ENCODE peak calls at places on chromosomes 7 and 10, in eight cellular contexts. O is neural progenitor cell; B is GM23248; Z is GM06990; A is heart left ventricle; R is CD8-positive, alpha-beta T cell; P is K562; Y is stomach. N is an unnamed sample. For H3K36me3 and H3K27me3, the result is how much of the 10 kb centered on the place peaks cover.

GRCh38 chr10:6199131-6199733 is 3.5 kb upstream of the PFKFB3 start:
- DNase-seq in O (no peak), B (no peak), Z (no peak), A (no peak), R (no peak), P (no peak), Y (peak), N (no peak)

GRCh38 chr7:118949031-118949430 is 724.5 kb downstream of the ANKRD7 start:
- DNase-seq in O (no peak), B (no peak), Z (no peak), A (no peak), R (no peak), P (no peak), Y (no peak), N (no peak)

GRCh38 chr10:31070691-31071090 is 39.0 kb upstream of the ZNF438 start:
- DNase-seq in O (no peak), B (no peak), Z (no peak), A (no peak), R (no peak), P (no peak), Y (no peak), N (no peak)

GRCh38 chr10:55989188-55989587 is 371.9 kb downstream of the ZWINT start:
- DNase-seq in O (no peak), B (no peak), Z (no peak), A (no peak), R (no peak), P (no peak), Y (no peak), N (no peak)

GRCh38 chr10:10078476-10078875 is 939.2 kb upstream of the CELF2 start:
- DNase-seq in O (no peak), B (no peak), Z (no peak), A (no peak), R (no peak), P (no peak), Y (no peak), N (no peak)

GRCh38 chr10:20254078-20254477 is 437.8 kb downstream of the PLXDC2 start:
- DNase-seq in O (no peak), B (no peak), Z (no peak), A (no peak), R (no peak), P (no peak), Y (no peak), N (no peak)

GRCh38 chr7:41323811-41324210 is 379.1 kb downstream of the INHBA start:
- DNase-seq in O (no peak), B (no peak), Z (no peak), A (no peak), R (no peak), P (no peak), Y (no peak), N (no peak)

GRCh38 chr7:15757041-15757995 is 70.8 kb upstream of the MEOX2 start:
- DNase-seq in O (no peak), B (peak), Z (no peak), A (no peak), R (no peak), P (no peak), Y (no peak), N (no peak)

GRCh38 chr7:130154501-130155317 is 50.5 kb downstream of the TMEM209 start:
- DNase-seq in O (peak), B (no peak), Z (no peak), A (no peak), R (no peak), P (peak), Y (peak), N (peak)

GRCh38 chr7:5692112-5692844 is 89.2 kb downstream of the RNF216 start:
- DNase-seq in O (no peak), B (peak), Z (no peak), A (peak), R (no peak), P (no peak), Y (peak), N (peak)

GRCh38 chr10:60155945-60156683 is 233.6 kb downstream of the ANK3 start:
- DNase-seq in O (no peak), B (no peak), Z (no peak), A (peak), R (no peak), P (no peak), Y (no peak), N (no peak)

GRCh38 chr7:151864561-151864960 is 12.4 kb downstream of the PRKAG2 start:
- DNase-seq in O (no peak), B (no peak), Z (no peak), A (no peak), R (no peak), P (no peak), Y (no peak), N (no peak)

GRCh38 chr10:43043773-43044394 is 33.0 kb upstream of the RET start:
- DNase-seq in O (no peak), B (no peak), Z (no peak), A (no peak), R (no peak), P (no peak), Y (no peak), N (no peak)

GRCh38 chr7:108145401-108145800 is 15.2 kb upstream of the LAMB4 start:
- DNase-seq in O (peak), B (no peak), Z (no peak), A (no peak), R (no peak), P (no peak), Y (no peak), N (no peak)

GRCh38 chr10:125037145-125037544 is 95.2 kb downstream of the ZRANB1 start:
- DNase-seq in O (no peak), B (peak), Z (no peak), A (no peak), R (no peak), P (no peak), Y (no peak), N (no peak)
- H3K36me3 ChIP-seq in O (under half), B (under half), Z (under half), A (under half), R (under half), P (under half), Y (under half), N (under half)

GRCh38 chr7:27203964-27204594 is 4.2 kb upstream of the HOXA13 start:
- DNase-seq in O (no peak), B (no peak), Z (no peak), A (no peak), R (no peak), P (no peak), Y (no peak), N (no peak)

GRCh38 chr7:27202741-27203134 is 2.8 kb upstream of the HOXA13 start:
- DNase-seq in O (no peak), B (no peak), Z (no peak), A (no peak), R (no peak), P (no peak), Y (no peak), N (no peak)

GRCh38 chr7:27205325-27206280 is 5.7 kb upstream of the HOXA13 start:
- DNase-seq in O (peak), B (peak), Z (no peak), A (no peak), R (no peak), P (no peak), Y (no peak), N (no peak)

GRCh38 chr7:27203378-27203953 is 3.6 kb upstream of the HOXA13 start:
- DNase-seq in O (no peak), B (no peak), Z (no peak), A (no peak), R (no peak), P (no peak), Y (no peak), N (no peak)

DNA sequence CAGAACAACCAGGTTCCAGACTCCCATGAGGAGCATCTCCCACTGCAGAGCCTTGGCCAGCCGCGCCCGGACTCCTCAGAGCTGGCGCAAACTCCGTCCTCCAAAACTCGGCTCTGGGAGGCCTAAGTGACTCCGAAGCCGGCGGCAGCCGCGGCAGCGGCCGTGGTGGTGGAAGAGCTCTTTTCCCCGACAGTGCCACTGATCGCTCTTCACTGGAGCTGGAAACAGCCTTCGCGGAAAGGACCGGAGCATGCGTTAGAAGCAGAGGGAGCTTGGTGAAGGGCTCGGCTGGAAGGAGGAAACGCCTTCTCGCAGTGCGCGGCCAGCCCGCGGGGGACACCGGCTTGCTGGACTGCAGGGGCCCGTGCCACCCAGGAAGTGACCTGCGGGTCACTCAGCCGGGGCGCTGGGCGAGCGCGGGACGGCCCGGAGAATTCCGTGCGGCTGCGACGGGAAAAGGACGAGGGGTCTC is 5.0 kb upstream of the HOXA13 start:
- DNase-seq in O (peak), B (peak), Z (no peak), A (no peak), R (no peak), P (no peak), Y (no peak), N (no peak)
- H3K27me3 ChIP-seq in O (half or more), B (under half), Z (under half), A (half or more), R (half or more), P (under half), Y (half or more), N (half or more)

GRCh38 chr10:484441-484924 is 205.0 kb downstream of the DIP2C start:
- DNase-seq in O (peak), B (peak), Z (no peak), A (no peak), R (peak), P (no peak), Y (peak), N (no peak)
- H3K4me3 ChIP-seq in O (no peak), B (peak), Z (peak), A (no peak), R (peak), P (no peak), Y (peak), N (no peak)

DNA sequence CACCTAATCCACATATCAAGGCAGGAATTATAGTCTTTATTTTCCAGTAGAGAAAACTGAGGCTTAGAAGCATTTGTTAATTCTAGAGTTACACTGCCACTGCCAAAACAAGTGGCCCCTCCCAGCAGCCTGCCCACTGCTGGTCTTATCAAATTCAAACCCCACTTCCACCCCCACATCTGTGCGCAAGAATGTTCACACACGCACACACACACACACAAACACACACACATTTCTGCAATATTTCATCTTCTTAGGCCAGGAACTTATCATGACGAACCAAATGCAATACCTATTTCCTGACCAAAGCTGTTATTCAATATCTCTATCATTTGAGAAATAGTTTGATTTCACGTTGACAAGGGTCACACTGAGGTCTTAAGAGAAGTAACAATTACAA is 169.0 kb downstream of the TPST1 start:
- DNase-seq in O (no peak), B (no peak), Z (no peak), A (no peak), R (no peak), P (no peak), Y (no peak), N (no peak)
- H3K36me3 ChIP-seq in O (under half), B (under half), Z (under half), A (under half), R (under half), P (under half), Y (under half), N (under half)

DNA sequence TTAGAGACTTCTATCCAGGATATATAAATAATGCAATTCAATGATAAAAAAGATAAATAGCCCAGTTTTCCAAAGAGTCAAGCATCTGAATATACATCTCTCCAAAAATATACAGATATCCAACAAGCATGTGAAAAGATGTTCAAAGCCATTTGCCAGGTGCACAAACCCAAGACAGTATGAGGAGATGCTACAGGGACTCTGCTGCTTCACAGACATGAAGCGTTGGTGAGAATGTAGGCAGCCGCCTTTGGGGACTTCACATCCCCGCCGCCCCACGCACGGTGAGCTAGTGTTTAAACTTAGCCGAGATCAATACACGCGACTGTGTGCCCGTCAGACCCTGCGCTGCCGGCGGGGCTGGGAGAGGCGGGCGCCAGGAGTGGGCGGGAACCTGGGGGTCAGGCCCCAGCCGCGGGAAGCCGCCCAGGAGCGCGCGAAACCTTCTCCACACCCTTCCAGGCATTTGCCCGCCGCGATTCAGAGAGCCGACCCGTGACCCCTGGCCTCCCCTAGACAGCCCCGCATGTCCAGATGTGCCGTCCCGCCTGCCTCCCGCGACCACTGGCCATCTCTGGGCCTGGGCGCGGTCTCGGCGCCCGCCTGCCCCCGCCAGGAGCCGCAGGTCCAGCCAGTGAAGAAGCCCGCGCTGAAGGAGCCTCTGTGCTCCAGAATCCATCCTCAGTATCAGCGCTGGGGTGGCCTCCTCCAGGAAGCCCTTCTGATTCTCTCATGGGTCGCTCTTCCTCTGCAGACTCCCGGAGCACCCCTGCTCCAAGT is 823 bp upstream of the ALOX5 start:
- DNase-seq in O (peak), B (no peak), Z (peak), A (no peak), R (peak), P (peak), Y (no peak), N (no peak)
- H3K27me3 ChIP-seq in O (half or more), B (half or more), Z (under half), A (under half), R (under half), P (under half), Y (under half), N (under half)

GRCh38 chr7:139771001-139771956 is 6.5 kb downstream of the HIPK2 start:
- DNase-seq in O (no peak), B (peak), Z (no peak), A (no peak), R (no peak), P (no peak), Y (no peak), N (no peak)
- H3K4me3 ChIP-seq in O (no peak), B (peak), Z (peak), A (no peak), R (no peak), P (no peak), Y (peak), N (no peak)

GRCh38 chr7:30683839-30684238 is 1.6 kb upstream of the CRHR2 start:
- DNase-seq in O (no peak), B (no peak), Z (no peak), A (no peak), R (no peak), P (no peak), Y (no peak), N (no peak)

GRCh38 chr7:30684351-30684750 is 2.1 kb upstream of the CRHR2 start:
- DNase-seq in O (peak), B (no peak), Z (no peak), A (no peak), R (no peak), P (no peak), Y (no peak), N (no peak)

GRCh38 chr7:30681262-30682130 is 760 bp downstream of the CRHR2 start:
- DNase-seq in O (peak), B (peak), Z (no peak), A (no peak), R (no peak), P (no peak), Y (no peak), N (no peak)

GRCh38 chr7:30683306-30683705 is 1.1 kb upstream of the CRHR2 start:
- DNase-seq in O (no peak), B (no peak), Z (no peak), A (no peak), R (no peak), P (no peak), Y (no peak), N (no peak)

DNA sequence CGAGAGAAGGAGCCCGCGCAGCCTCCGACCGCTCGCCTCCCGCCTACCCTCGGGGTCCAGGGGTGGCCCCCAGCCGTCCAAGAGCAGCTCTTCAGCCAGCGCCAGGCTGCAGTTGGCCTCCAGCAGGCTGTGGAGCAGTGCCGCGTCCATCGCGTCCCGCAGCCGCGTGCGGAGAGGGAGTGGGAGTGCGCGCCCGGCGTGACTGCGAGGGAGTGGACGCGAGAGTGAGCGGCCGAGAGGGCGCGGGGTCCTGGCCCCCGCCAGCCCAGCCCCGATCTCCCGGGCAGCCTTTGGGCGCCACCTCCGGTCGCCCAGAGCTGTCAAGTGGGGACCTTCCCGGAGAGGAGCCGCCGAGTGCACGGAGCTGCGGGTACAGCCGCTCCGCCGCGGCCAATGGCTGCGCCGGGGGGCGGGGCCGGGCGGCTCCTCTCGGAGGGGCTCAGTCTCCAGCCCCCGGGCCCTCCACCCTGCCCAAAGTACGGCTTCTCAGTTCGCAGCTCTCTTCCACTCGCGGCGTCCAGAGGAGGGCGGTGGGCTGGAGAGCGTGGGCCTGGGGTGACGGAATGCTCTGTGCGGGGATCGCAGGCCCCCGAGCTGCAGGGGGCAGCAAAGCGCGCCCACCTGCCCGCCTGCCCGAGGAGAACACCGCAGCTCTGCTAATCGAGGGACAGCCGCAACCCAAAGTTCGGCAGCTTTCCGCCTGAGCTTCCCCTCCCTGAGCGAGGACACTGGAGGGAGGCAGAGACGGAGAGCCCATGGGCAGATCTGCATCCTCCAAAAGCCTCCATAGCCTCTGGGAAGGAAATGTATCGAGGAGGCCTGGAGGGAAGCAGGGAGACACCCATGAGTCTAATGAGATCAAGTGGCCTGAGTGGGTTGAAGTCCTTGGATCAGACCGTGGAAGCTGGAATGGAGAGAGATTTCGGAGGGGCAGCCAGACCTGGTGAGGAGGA is at the start of gene CRHR2:
- DNase-seq in O (peak), B (peak), Z (no peak), A (no peak), R (peak), P (peak), Y (no peak), N (peak)
- H3K36me3 ChIP-seq in O (under half), B (under half), Z (under half), A (under half), R (under half), P (under half), Y (under half), N (under half)

GRCh38 chr10:78731675-78732074 is 337.1 kb upstream of the ZMIZ1 start:
- DNase-seq in O (no peak), B (no peak), Z (no peak), A (no peak), R (no peak), P (no peak), Y (no peak), N (no peak)

GRCh38 chr10:78729366-78729765 is 339.4 kb upstream of the ZMIZ1 start:
- DNase-seq in O (no peak), B (no peak), Z (no peak), A (no peak), R (no peak), P (no peak), Y (no peak), N (no peak)

GRCh38 chr10:78728176-78728575 is 340.6 kb upstream of the ZMIZ1 start:
- DNase-seq in O (no peak), B (no peak), Z (no peak), A (no peak), R (no peak), P (no peak), Y (no peak), N (no peak)

GRCh38 chr10:78730754-78731153 is 338.0 kb upstream of the ZMIZ1 start:
- DNase-seq in O (no peak), B (no peak), Z (no peak), A (no peak), R (no peak), P (no peak), Y (no peak), N (no peak)

GRCh38 chr10:78729810-78730209 is 339.0 kb upstream of the ZMIZ1 start:
- DNase-seq in O (no peak), B (no peak), Z (no peak), A (no peak), R (no peak), P (no peak), Y (no peak), N (no peak)
- H3K27me3 ChIP-seq in O (under half), B (under half), Z (under half), A (under half), R (under half), P (under half), Y (under half), N (under half)